ENCODE peak calls at places on chromosomes 11 and 22, in six cellular contexts. U is sigmoid colon, Q is stomach, D is endothelial cell of umbilical vein, B is transverse colon, C is GM23338. W is an unnamed sample.

GRCh38 chr11:106697058-106697457 is 321.2 kb downstream of the GUCY1A2 start:
- DNase-seq in U (no peak), Q (no peak), D (no peak), B (no peak), C (no peak), W (no peak)

GRCh38 chr11:70656293-70656692 is 258.0 kb downstream of the CTTN start:
- DNase-seq in U (no peak), Q (no peak), D (no peak), B (no peak), C (no peak), W (no peak)

GRCh38 chr11:90243534-90243933 is 20.7 kb upstream of the CHORDC1 start:
- DNase-seq in U (no peak), Q (no peak), D (no peak), B (no peak), C (peak; percentile 37), W (no peak)

GRCh38 chr11:126892781-126893180 is 107.8 kb downstream of the KIRREL3 start:
- DNase-seq in U (no peak), Q (no peak), D (no peak), B (no peak), C (no peak), W (no peak)

GRCh38 chr11:112795142-112795815 is 165.9 kb upstream of the NCAM1 start:
- DNase-seq in U (no peak), Q (peak; percentile 35), D (no peak), B (peak; percentile 30), C (peak; percentile 84), W (no peak)

GRCh38 chr22:16914006-16914405 is 88.8 kb upstream of the XKR3 start:
- DNase-seq in U (no peak), Q (no peak), D (no peak), B (no peak), C (peak; percentile 52), W (no peak)

GRCh38 chr22:38327805-38328204 is 10.6 kb upstream of the CSNK1E start:
- DNase-seq in U (no peak), Q (no peak), D (peak; percentile 52), B (no peak), C (no peak), W (no peak)

GRCh38 chr22:26763633-26764295 is 106.4 kb downstream of the MIAT start:
- DNase-seq in U (no peak), Q (no peak), D (no peak), B (no peak), C (no peak), W (no peak)

GRCh38 chr11:44162662-44163061 is 67.2 kb downstream of the EXT2 start:
- DNase-seq in U (no peak), Q (no peak), D (no peak), B (no peak), C (no peak), W (no peak)

GRCh38 chr22:44761025-44761424 is 8.7 kb downstream of the ARHGAP8 start:
- DNase-seq in U (no peak), Q (no peak), D (no peak), B (no peak), C (no peak), W (no peak)

GRCh38 chr11:73401217-73401923 is 25.2 kb downstream of the RELT start:
- DNase-seq in U (no peak), Q (no peak), D (no peak), B (no peak), C (no peak), W (no peak)

GRCh38 chr11:60371854-60372253 is 6.5 kb upstream of the MS4A7 start:
- DNase-seq in U (no peak), Q (no peak), D (no peak), B (no peak), C (no peak), W (no peak)

GRCh38 chr11:14342906-14343305 is 16.1 kb downstream of the RRAS2 start:
- DNase-seq in U (no peak), Q (no peak), D (no peak), B (no peak), C (no peak), W (no peak)

GRCh38 chr11:111530091-111530490 is 10.4 kb upstream of the LAYN start:
- DNase-seq in U (no peak), Q (no peak), D (no peak), B (no peak), C (no peak), W (no peak)

GRCh38 chr11:111532365-111532709 is 8.2 kb upstream of the LAYN start:
- DNase-seq in U (no peak), Q (no peak), D (no peak), B (no peak), C (no peak), W (no peak)

GRCh38 chr11:111528557-111528956 is 12.0 kb upstream of the LAYN start:
- DNase-seq in U (no peak), Q (no peak), D (no peak), B (no peak), C (no peak), W (no peak)

GRCh38 chr11:111531156-111531555 is 9.4 kb upstream of the LAYN start:
- DNase-seq in U (no peak), Q (no peak), D (no peak), B (no peak), C (no peak), W (no peak)

DNA sequence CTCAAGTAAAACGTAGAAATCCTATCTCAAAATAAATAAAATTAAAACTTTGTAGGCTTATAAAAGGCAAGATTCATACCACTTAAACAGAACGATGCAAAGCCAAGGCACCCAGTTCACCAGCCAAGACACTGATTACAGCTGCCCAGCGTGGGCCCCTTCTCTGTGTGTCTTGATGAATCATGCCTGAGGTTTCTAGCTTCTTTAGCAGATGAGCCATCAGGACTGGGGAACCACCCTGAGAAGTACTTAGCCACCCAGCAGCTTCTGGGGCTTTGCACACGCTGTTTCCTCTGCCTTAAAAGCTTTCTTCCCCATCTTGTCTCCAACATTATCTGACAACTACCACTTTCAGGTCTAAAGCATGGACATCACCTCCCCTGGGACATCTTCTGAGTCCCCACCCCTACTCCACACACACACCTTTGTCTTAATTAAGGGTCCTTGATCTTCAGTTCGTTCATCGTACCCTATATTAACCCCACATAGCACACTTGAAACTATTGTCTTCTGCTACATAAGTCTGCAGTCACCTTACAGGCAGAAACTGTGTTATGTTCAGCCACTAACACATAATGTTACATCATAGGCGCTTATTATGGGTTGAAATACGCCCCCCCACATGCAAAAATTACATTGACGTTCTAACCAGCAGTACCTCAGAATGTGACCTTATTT is 8.7 kb upstream of the LAYN start:
- DNase-seq in U (no peak), Q (no peak), D (no peak), B (no peak), C (no peak), W (no peak)
- TF ChIP-seq POLR2AphosphoS5 in U (no peak), Q (no peak), D (no peak), B (no peak), C (no peak), W (no peak)

GRCh38 chr11:66448523-66448922 is 9.9 kb upstream of the MRPL11 start:
- DNase-seq in U (no peak), Q (no peak), D (no peak), B (no peak), C (no peak), W (no peak)
- TF ChIP-seq POLR2AphosphoS5 in U (no peak), Q (no peak), D (no peak), B (no peak), C (no peak), W (no peak)

DNA sequence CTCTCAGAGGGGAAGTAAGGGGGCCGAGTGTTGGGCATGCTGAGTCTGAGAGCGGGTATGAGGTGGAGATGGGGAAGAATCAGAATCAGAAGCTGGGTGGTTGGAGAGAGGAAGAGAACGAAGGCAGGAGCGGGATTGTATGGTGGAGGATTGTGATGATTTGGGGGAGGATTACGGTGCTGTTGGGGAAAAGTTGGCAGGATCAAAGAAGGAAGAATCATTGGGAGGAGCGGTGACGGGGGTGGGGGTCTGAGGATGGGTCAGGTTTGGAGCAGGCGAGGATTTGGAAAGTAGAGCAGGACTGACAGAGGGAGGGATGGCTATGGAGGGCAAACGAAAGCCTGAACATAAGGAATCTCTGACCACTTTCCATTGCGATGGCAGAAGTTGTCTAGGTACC is 22.1 kb downstream of the ZNF195 start:
- DNase-seq in U (no peak), Q (no peak), D (no peak), B (no peak), C (no peak), W (no peak)
- TF ChIP-seq POLR2AphosphoS5 in U (no peak), Q (no peak), D (no peak), B (no peak), C (peak; percentile 50), W (no peak)

GRCh38 chr11:34053161-34053686 is 1.7 kb downstream of the CAPRIN1 start:
- DNase-seq in U (peak; percentile 86), Q (peak; percentile 77), D (peak; percentile 80), B (peak; percentile 83), C (peak; percentile 78), W (peak; percentile 95)
- TF ChIP-seq POLR2AphosphoS5 in U (peak; percentile 58), Q (peak; percentile 47), D (no peak), B (peak; percentile 18), C (no peak), W (peak; percentile 72)

GRCh38 chr11:10455637-10456487 is 798 bp downstream of the AMPD3 start:
- DNase-seq in U (peak; percentile 80), Q (peak; percentile 70), D (peak; percentile 38), B (peak; percentile 75), C (peak; percentile 77), W (peak; percentile 93)
- TF ChIP-seq POLR2AphosphoS5 in U (no peak), Q (peak; percentile 33), D (no peak), B (no peak), C (no peak), W (peak; percentile 75)

GRCh38 chr22:20128902-20129746 is 2.5 kb upstream of the ZDHHC8 start:
- DNase-seq in U (no peak), Q (peak; percentile 37), D (peak; percentile 33), B (peak; percentile 38), C (peak; percentile 78), W (no peak)
- TF ChIP-seq POLR2AphosphoS5 in U (peak; percentile 13), Q (no peak), D (no peak), B (no peak), C (peak; percentile 9), W (peak; percentile 61)

GRCh38 chr11:203945-204586 is 3.1 kb downstream of the BET1L start:
- DNase-seq in U (peak; percentile 58), Q (peak; percentile 16), D (no peak), B (no peak), C (no peak), W (no peak)

GRCh38 chr11:206002-206384 is 1.2 kb downstream of the BET1L start:
- DNase-seq in U (peak; percentile 62), Q (peak; percentile 23), D (no peak), B (peak; percentile 7), C (no peak), W (no peak)

GRCh38 chr11:205221-206001 is 1.8 kb downstream of the BET1L start:
- DNase-seq in U (peak; percentile 58), Q (peak; percentile 23), D (no peak), B (no peak), C (no peak), W (no peak)

GRCh38 chr11:203056-203944 is 3.9 kb downstream of the BET1L start:
- DNase-seq in U (no peak), Q (peak; percentile 17), D (no peak), B (no peak), C (no peak), W (no peak)

GRCh38 chr11:204587-205109 is 2.6 kb downstream of the BET1L start:
- DNase-seq in U (peak; percentile 62), Q (peak; percentile 14), D (no peak), B (no peak), C (no peak), W (no peak)
- TF ChIP-seq POLR2AphosphoS5 in U (no peak), Q (no peak), D (no peak), B (no peak), C (no peak), W (no peak)

W was measured in spleen.